ENCODE peak calls at places on chromosomes 16 and 17, in eight cellular contexts. Z, E, D, F, X, N, U and S are unnamed samples.

GRCh38 chr16:75053791-75054555 is 55.1 kb downstream of the ZNRF1 start:
- DNase-seq in Z (no peak), F (no peak), N (no peak), X (no peak), E (no peak), D (peak), U (no peak), S (no peak)

GRCh38 chr16:25546781-25547180 is 145.0 kb upstream of the HS3ST4 start:
- DNase-seq in Z (no peak), E (no peak), F (no peak), U (no peak), N (no peak), X (no peak), D (no peak), S (no peak)

GRCh38 chr17:51169340-51169739 is 3.1 kb downstream of the NME2 start:
- DNase-seq in N (no peak), D (no peak), Z (no peak), F (peak), U (no peak), E (no peak), X (no peak), S (peak)

GRCh38 chr16:86951831-86952598 is 365.2 kb downstream of the C16orf95 start:
- DNase-seq in X (no peak), F (peak), E (peak), Z (no peak), D (no peak), U (peak), N (no peak), S (no peak)

GRCh38 chr17:82256242-82256894 is 17.1 kb downstream of the CSNK1D start:
- DNase-seq in Z (no peak), D (no peak), F (no peak), U (no peak), E (no peak), X (no peak), N (no peak), S (no peak)

GRCh38 chr16:87966685-87967185 is 15.5 kb downstream of the BANP start:
- DNase-seq in U (no peak), X (no peak), D (no peak), N (no peak), E (no peak), F (no peak), Z (no peak), S (no peak)

GRCh38 chr17:75517277-75517865 is 1.0 kb downstream of the TSEN54 start:
- DNase-seq in E (no peak), N (no peak), D (no peak), F (no peak), U (peak), Z (peak), X (no peak), S (no peak)

GRCh38 chr17:55769625-55770000 is 18.8 kb downstream of the PCTP start:
- DNase-seq in E (peak), F (peak), U (peak), D (no peak), Z (no peak), N (no peak), X (no peak), S (no peak)

GRCh38 chr16:11296706-11297491 is 15.8 kb upstream of the PRM1 start:
- DNase-seq in U (no peak), N (no peak), F (no peak), Z (no peak), X (no peak), D (no peak), E (no peak), S (no peak)

GRCh38 chr17:67238976-67239375 is 6.0 kb downstream of the HELZ start:
- DNase-seq in Z (no peak), D (no peak), E (no peak), X (no peak), F (peak), N (no peak), U (no peak), S (no peak)

GRCh38 chr16:56737539-56737938 is 7.6 kb downstream of the NUP93 start:
- DNase-seq in Z (no peak), F (no peak), X (no peak), N (no peak), D (no peak), U (peak), E (no peak), S (no peak)